ENCODE peak calls at places on chromosomes 11 and 22, in four cellular contexts. One of them, this sample, is unnamed.

GRCh38 chr11:88353386-88353785 is 15.8 kb upstream of the CTSC start:
- DNase-seq in NCI-H187: no peak
- DNase-seq in HT1080: no peak
- DNase-seq in MCF 10A: peak
- DNase-seq in this sample: peak

GRCh38 chr22:45977003-45977395 is at the start of gene WNT7B:
- DNase-seq in HT1080: peak
- DNase-seq in NCI-H187: no peak
- DNase-seq in MCF 10A: peak
- DNase-seq in this sample: peak

GRCh38 chr11:34676227-34676626 is 55.3 kb downstream of the EHF start:
- DNase-seq in NCI-H187: no peak
- DNase-seq in MCF 10A: no peak
- DNase-seq in HT1080: no peak
- DNase-seq in this sample: no peak

GRCh38 chr11:63020671-63021255 is 5.1 kb upstream of the SLC22A8 start:
- DNase-seq in MCF 10A: peak
- DNase-seq in HT1080: peak
- DNase-seq in NCI-H187: no peak
- DNase-seq in this sample: no peak

GRCh38 chr11:128205796-128206195 is 381.6 kb downstream of the ETS1 start:
- DNase-seq in NCI-H187: no peak
- DNase-seq in MCF 10A: peak
- DNase-seq in HT1080: peak
- DNase-seq in this sample: peak

GRCh38 chr22:32761251-32761903 is 40.1 kb upstream of the TIMP3 start:
- DNase-seq in MCF 10A: no peak
- DNase-seq in HT1080: peak
- DNase-seq in NCI-H187: no peak
- DNase-seq in this sample: peak

GRCh38 chr11:73265853-73266643 is 6.1 kb upstream of the P2RY6 start:
- DNase-seq in HT1080: no peak
- DNase-seq in NCI-H187: no peak
- DNase-seq in MCF 10A: no peak
- DNase-seq in this sample: no peak

GRCh38 chr22:21450858-21451331 is 16.3 kb upstream of the TMEM191C start:
- DNase-seq in HT1080: no peak
- DNase-seq in MCF 10A: no peak
- DNase-seq in NCI-H187: no peak
- DNase-seq in this sample: no peak

GRCh38 chr11:8707541-8708270 is 25.1 kb downstream of the RPL27A start:
- DNase-seq in HT1080: no peak
- DNase-seq in NCI-H187: no peak
- DNase-seq in MCF 10A: no peak
- DNase-seq in this sample: no peak

GRCh38 chr22:27941143-27941542 is 22.1 kb upstream of the PITPNB start:
- DNase-seq in NCI-H187: no peak
- DNase-seq in MCF 10A: no peak
- DNase-seq in HT1080: no peak
- DNase-seq in this sample: no peak

GRCh38 chr11:69497221-69497787 is 15.8 kb downstream of the LINC01488 start:
- DNase-seq in MCF 10A: peak
- DNase-seq in HT1080: peak
- DNase-seq in NCI-H187: no peak
- DNase-seq in this sample: peak

GRCh38 chr11:26974068-26974790 is 19.7 kb upstream of the FIBIN start:
- DNase-seq in MCF 10A: no peak
- DNase-seq in NCI-H187: no peak
- DNase-seq in HT1080: no peak
- DNase-seq in this sample: peak

GRCh38 chr11:113332638-113333329 is 18.4 kb downstream of the TTC12 start:
- DNase-seq in HT1080: no peak
- DNase-seq in NCI-H187: no peak
- DNase-seq in MCF 10A: no peak
- DNase-seq in this sample: no peak

GRCh38 chr11:8099291-8099899 is 18.4 kb downstream of the TUB start:
- DNase-seq in HT1080: peak
- DNase-seq in MCF 10A: peak
- DNase-seq in NCI-H187: peak
- DNase-seq in this sample: peak

GRCh38 chr11:129785383-129786111 is 30.1 kb upstream of the TMEM45B start:
- DNase-seq in NCI-H187: no peak
- DNase-seq in HT1080: peak
- DNase-seq in MCF 10A: peak
- DNase-seq in this sample: peak

GRCh38 chr11:70601861-70602575 is 203.7 kb downstream of the CTTN start:
- DNase-seq in NCI-H187: peak
- DNase-seq in HT1080: no peak
- DNase-seq in MCF 10A: no peak
- DNase-seq in this sample: no peak

GRCh38 chr11:102361100-102362021 is 14.3 kb downstream of the BIRC2 start:
- DNase-seq in NCI-H187: no peak
- DNase-seq in MCF 10A: no peak
- DNase-seq in HT1080: no peak
- DNase-seq in this sample: no peak

GRCh38 chr22:17638182-17638431 is 450 bp upstream of the BCL2L13 start:
- DNase-seq in HT1080: no peak
- DNase-seq in NCI-H187: no peak
- DNase-seq in MCF 10A: no peak
- DNase-seq in this sample: peak

GRCh38 chr11:15874699-15875098 is 481.6 kb downstream of the SOX6 start:
- DNase-seq in MCF 10A: no peak
- DNase-seq in NCI-H187: no peak
- DNase-seq in HT1080: no peak
- DNase-seq in this sample: no peak

GRCh38 chr22:21663738-21664137 is 2.1 kb upstream of the PPIL2 start:
- DNase-seq in NCI-H187: no peak
- DNase-seq in HT1080: no peak
- DNase-seq in MCF 10A: no peak
- DNase-seq in this sample: no peak

GRCh38 chr22:50399751-50400331 is 56.7 kb downstream of the PPP6R2 start:
- DNase-seq in NCI-H187: no peak
- DNase-seq in HT1080: no peak
- DNase-seq in MCF 10A: peak
- DNase-seq in this sample: peak

GRCh38 chr22:27378343-27378800 is 423.2 kb downstream of the MN1 start:
- DNase-seq in MCF 10A: no peak
- DNase-seq in HT1080: no peak
- DNase-seq in NCI-H187: no peak
- DNase-seq in this sample: no peak

GRCh38 chr11:112785717-112786116 is 175.5 kb upstream of the NCAM1 start:
- DNase-seq in MCF 10A: peak
- DNase-seq in NCI-H187: no peak
- DNase-seq in HT1080: peak
- DNase-seq in this sample: peak

GRCh38 chr11:33478111-33478573 is 221.0 kb downstream of the HIPK3 start:
- DNase-seq in NCI-H187: no peak
- DNase-seq in MCF 10A: no peak
- DNase-seq in HT1080: no peak
- DNase-seq in this sample: no peak

GRCh38 chr11:353315-353857 is 15.9 kb upstream of the B4GALNT4 start:
- DNase-seq in NCI-H187: no peak
- DNase-seq in HT1080: peak
- DNase-seq in MCF 10A: peak
- DNase-seq in this sample: peak

GRCh38 chr11:92329644-92330043 is 105.0 kb downstream of the FAT3 start:
- DNase-seq in HT1080: no peak
- DNase-seq in MCF 10A: peak
- DNase-seq in NCI-H187: no peak
- DNase-seq in this sample: peak

GRCh38 chr11:45413156-45413833 is 127.2 kb upstream of the SYT13 start:
- DNase-seq in HT1080: no peak
- DNase-seq in NCI-H187: no peak
- DNase-seq in MCF 10A: peak
- DNase-seq in this sample: no peak

GRCh38 chr11:77142091-77142975 is 14.3 kb downstream of the MYO7A start:
- DNase-seq in HT1080: peak
- DNase-seq in MCF 10A: no peak
- DNase-seq in NCI-H187: no peak
- DNase-seq in this sample: no peak

GRCh38 chr11:75812542-75813040 is 2.4 kb upstream of the UVRAG start:
- DNase-seq in NCI-H187: no peak
- DNase-seq in HT1080: peak
- DNase-seq in MCF 10A: no peak
- DNase-seq in this sample: no peak